ENCODE peak calls at places on chromosome 17, in seven cellular contexts. P is SK-N-SH, V is stomach, Z is HL-60, G is transverse colon, S is upper lobe of left lung, J is GM12878. R is an unnamed sample.

GRCh38 chr17:45237686-45238085 is 16.0 kb downstream of the FMNL1 start:
- DNase-seq in P (no peak), V (no peak), Z (no peak), G (no peak), S (no peak), J (no peak), R (no peak)

GRCh38 chr17:29495011-29495410 is 71.8 kb downstream of the ABHD15 start:
- DNase-seq in P (no peak), V (no peak), Z (no peak), G (no peak), S (no peak), J (no peak), R (no peak)

GRCh38 chr17:82064433-82065192 is 991 bp downstream of the DUS1L start:
- DNase-seq in P (no peak), V (peak), Z (no peak), G (peak), S (peak), J (no peak), R (no peak)

GRCh38 chr17:58268326-58268725 is 12.4 kb downstream of the MPO start:
- DNase-seq in P (no peak), V (no peak), Z (peak), G (no peak), S (no peak), J (no peak), R (peak)

GRCh38 chr17:57619061-57619937 is 125.8 kb downstream of the CCDC182 start:
- DNase-seq in P (peak), V (no peak), Z (no peak), G (no peak), S (no peak), J (no peak), R (peak)

GRCh38 chr17:72602517-72603345 is 481.9 kb downstream of the SOX9 start:
- DNase-seq in P (no peak), V (peak), Z (peak), G (peak), S (no peak), J (no peak), R (no peak)

GRCh38 chr17:46818319-46818928 is at the start of gene WNT3:
- DNase-seq in P (peak), V (no peak), Z (peak), G (peak), S (peak), J (no peak), R (peak)

GRCh38 chr17:58391302-58391984 is 25.9 kb downstream of the RNF43 start:
- DNase-seq in P (peak), V (peak), Z (no peak), G (peak), S (no peak), J (no peak), R (no peak)

GRCh38 chr17:6660765-6661463 is 9.4 kb downstream of the C17orf100 start:
- DNase-seq in P (no peak), V (no peak), Z (no peak), G (no peak), S (no peak), J (peak), R (no peak)

GRCh38 chr17:15220785-15221184 is 44.3 kb downstream of the PMP22 start:
- DNase-seq in P (no peak), V (no peak), Z (no peak), G (no peak), S (no peak), J (no peak), R (no peak)

GRCh38 chr17:64192588-64192987 is 62.6 kb upstream of the ERN1 start:
- DNase-seq in P (no peak), V (no peak), Z (no peak), G (no peak), S (no peak), J (no peak), R (no peak)
- TF ChIP-seq POLR2AphosphoS5 in P (no peak), V (no peak), Z (no peak), G (no peak), S (no peak), J (no peak), R (no peak)

DNA sequence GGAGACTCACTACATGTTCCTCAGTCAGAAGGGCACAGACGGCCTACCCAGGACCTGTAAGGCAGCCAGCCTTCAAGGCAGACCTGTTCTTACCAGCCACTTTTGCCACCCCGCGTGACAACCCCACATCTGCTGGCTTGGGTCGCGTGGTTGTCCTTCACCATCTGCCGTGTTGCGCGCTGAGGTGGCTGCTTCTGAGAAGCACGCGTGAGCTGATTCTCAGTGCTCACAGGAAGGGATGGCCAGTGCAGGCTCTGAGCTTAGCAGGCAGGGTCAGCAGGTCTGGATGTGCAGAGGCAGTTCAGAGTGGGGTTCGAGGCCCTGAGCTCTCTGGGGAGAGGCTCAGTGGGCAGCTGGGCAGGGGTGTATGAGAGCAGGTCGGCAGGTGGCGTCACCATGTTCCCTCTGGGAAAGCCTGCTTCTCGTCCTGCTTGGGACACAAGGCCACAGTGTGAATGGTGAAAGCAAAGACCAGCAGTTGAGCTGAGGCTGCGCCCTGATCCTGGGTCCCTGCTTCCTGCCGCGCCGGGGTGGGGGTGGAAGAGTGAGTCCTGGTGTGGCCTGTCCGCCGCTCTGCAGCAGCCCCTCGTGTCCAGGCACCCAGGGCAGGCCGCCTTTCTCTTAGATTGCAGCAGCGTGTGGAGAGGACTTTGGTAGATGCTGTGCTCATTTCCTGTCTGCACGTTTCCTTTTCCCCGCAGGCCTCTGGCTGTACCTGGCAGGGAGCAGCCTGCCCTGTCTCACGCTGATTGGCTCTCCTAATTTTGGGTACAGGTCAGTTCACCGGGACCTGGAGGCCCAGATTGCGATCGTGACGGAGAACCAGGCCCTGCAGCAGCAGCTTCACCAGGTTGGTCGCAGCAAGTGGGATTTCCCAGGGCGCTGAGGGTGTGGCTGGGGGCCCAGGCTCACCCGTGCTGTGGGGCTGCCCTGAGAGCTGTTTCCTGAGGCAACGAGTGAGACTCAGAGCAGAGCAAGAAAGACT is 36.0 kb downstream of the PGS1 start:
- DNase-seq in P (no peak), V (no peak), Z (no peak), G (no peak), S (no peak), J (no peak), R (peak)
- H3K4me3 ChIP-seq in P (no peak), V (no peak), Z (no peak), G (no peak), S (no peak), J (no peak), R (peak)

DNA sequence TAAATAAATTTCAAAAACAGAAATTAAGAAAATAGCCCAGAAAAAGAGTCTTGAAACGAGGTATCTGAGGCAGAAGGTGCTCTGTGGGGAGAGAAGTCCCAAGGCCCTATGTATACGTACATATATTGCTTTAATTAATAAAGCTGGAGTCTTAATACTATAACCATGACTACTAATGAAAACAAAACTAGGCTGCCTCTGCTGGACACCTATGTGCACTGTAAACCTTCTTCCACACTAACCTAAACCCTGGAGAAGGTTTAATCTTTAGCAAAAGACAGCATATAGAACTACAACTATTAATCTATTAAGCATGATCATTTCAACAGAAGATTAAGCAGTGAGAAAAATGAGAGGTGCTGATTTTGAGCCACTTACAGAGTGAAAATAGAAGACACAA is 153.9 kb upstream of the C17orf78 start:
- DNase-seq in P (no peak), V (no peak), Z (no peak), G (no peak), S (no peak), J (no peak), R (no peak)
- TF ChIP-seq CTCF in P (peak), V (no peak), Z (no peak), G (no peak), S (no peak), J (peak), R (no peak)

GRCh38 chr17:17406225-17406624 is 70.6 kb upstream of the MED9 start:
- DNase-seq in P (no peak), V (no peak), Z (no peak), G (no peak), S (no peak), J (no peak), R (no peak)
- TF ChIP-seq POLR2AphosphoS5 in P (no peak), V (no peak), Z (no peak), G (no peak), S (no peak), J (no peak), R (no peak)

GRCh38 chr17:48356866-48357265 is 73.1 kb downstream of the SKAP1 start:
- DNase-seq in P (no peak), V (no peak), Z (no peak), G (no peak), S (no peak), J (no peak), R (no peak)
- H3K4me3 ChIP-seq in P (no peak), V (no peak), Z (no peak), G (no peak), S (no peak), J (no peak), R (no peak)

DNA sequence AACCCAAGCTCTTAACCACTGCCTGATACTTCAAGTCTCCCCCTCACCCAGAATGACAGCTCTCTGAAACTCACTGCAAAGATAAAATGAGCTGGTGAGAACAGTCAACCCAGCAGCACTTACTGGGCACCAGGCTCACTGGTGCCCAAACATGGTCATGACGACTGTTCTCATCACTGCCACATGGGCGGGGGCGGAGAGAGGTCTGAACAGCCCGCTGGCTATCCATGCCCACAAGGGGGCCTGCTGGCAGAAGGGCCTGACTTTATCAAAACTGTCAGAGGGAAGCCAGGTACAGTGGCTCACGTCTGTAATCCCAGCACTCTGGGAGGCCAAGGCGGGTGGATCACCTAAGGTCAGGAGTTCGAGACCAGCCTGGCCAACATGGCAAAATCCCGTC is 4.0 kb downstream of the MYBBP1A start:
- DNase-seq in P (peak), V (no peak), Z (no peak), G (no peak), S (no peak), J (no peak), R (peak)
- TF ChIP-seq CTCF in P (peak), V (no peak), Z (no peak), G (no peak), S (no peak), J (no peak), R (no peak)

GRCh38 chr17:65588194-65588808 is 26.9 kb upstream of the AXIN2 start:
- DNase-seq in P (no peak), V (peak), Z (no peak), G (peak), S (peak), J (no peak), R (no peak)
- TF ChIP-seq POLR2AphosphoS5 in P (no peak), V (no peak), Z (no peak), G (peak), S (no peak), J (no peak), R (no peak)